ENCODE peak calls at places on chromosomes 3 and 15, in nine cellular contexts. One of them, this sample, is unnamed.

GRCh38 chr3:124887177-124887995 is at the start of gene ITGB5:
- DNase-seq in lung: peak
- DNase-seq in cardiac fibroblast: peak
- DNase-seq in fibroblast of the aortic adventitia: peak
- DNase-seq in WTC11: peak
- DNase-seq in PC-3: peak
- DNase-seq in astrocyte of the spinal cord: peak
- DNase-seq in NB4: peak
- DNase-seq in HFFc6: peak
- DNase-seq in this sample: peak

GRCh38 chr3:55647086-55647485 is 160.0 kb upstream of the WNT5A start:
- DNase-seq in lung: no peak
- DNase-seq in cardiac fibroblast: no peak
- DNase-seq in fibroblast of the aortic adventitia: no peak
- DNase-seq in WTC11: no peak
- DNase-seq in PC-3: no peak
- DNase-seq in astrocyte of the spinal cord: no peak
- DNase-seq in NB4: no peak
- DNase-seq in HFFc6: no peak
- DNase-seq in this sample: no peak

GRCh38 chr3:16338999-16339398 is 74.0 kb downstream of the OXNAD1 start:
- DNase-seq in lung: peak
- DNase-seq in cardiac fibroblast: peak
- DNase-seq in fibroblast of the aortic adventitia: peak
- DNase-seq in WTC11: no peak
- DNase-seq in PC-3: peak
- DNase-seq in astrocyte of the spinal cord: peak
- DNase-seq in NB4: peak
- DNase-seq in HFFc6: peak
- DNase-seq in this sample: peak

GRCh38 chr3:74353039-74353438 is 261.4 kb downstream of the CNTN3 start:
- DNase-seq in lung: no peak
- DNase-seq in cardiac fibroblast: no peak
- DNase-seq in fibroblast of the aortic adventitia: no peak
- DNase-seq in WTC11: peak
- DNase-seq in PC-3: no peak
- DNase-seq in astrocyte of the spinal cord: no peak
- DNase-seq in NB4: peak
- DNase-seq in HFFc6: no peak
- DNase-seq in this sample: no peak

GRCh38 chr3:65749066-65749465 is 289.7 kb downstream of the MAGI1 start:
- DNase-seq in lung: no peak
- DNase-seq in cardiac fibroblast: peak
- DNase-seq in fibroblast of the aortic adventitia: peak
- DNase-seq in WTC11: no peak
- DNase-seq in PC-3: no peak
- DNase-seq in astrocyte of the spinal cord: no peak
- DNase-seq in NB4: no peak
- DNase-seq in HFFc6: no peak
- DNase-seq in this sample: no peak

GRCh38 chr3:59192473-59192872 is 142.6 kb upstream of the CFAP20DC start:
- DNase-seq in lung: no peak
- DNase-seq in cardiac fibroblast: peak
- DNase-seq in fibroblast of the aortic adventitia: peak
- DNase-seq in WTC11: no peak
- DNase-seq in PC-3: peak
- DNase-seq in astrocyte of the spinal cord: peak
- DNase-seq in NB4: no peak
- DNase-seq in HFFc6: peak
- DNase-seq in this sample: peak

GRCh38 chr3:131540143-131540542 is 37.4 kb upstream of the MRPL3 start:
- DNase-seq in lung: no peak
- DNase-seq in cardiac fibroblast: no peak
- DNase-seq in fibroblast of the aortic adventitia: no peak
- DNase-seq in WTC11: no peak
- DNase-seq in PC-3: no peak
- DNase-seq in astrocyte of the spinal cord: peak
- DNase-seq in NB4: no peak
- DNase-seq in HFFc6: peak
- DNase-seq in this sample: no peak

GRCh38 chr3:50136714-50137405 is 18.3 kb upstream of the SEMA3F start:
- DNase-seq in lung: no peak
- DNase-seq in cardiac fibroblast: no peak
- DNase-seq in fibroblast of the aortic adventitia: no peak
- DNase-seq in WTC11: no peak
- DNase-seq in PC-3: no peak
- DNase-seq in astrocyte of the spinal cord: no peak
- DNase-seq in NB4: no peak
- DNase-seq in HFFc6: no peak
- DNase-seq in this sample: no peak

GRCh38 chr3:29152379-29152778 is 128.5 kb upstream of the RBMS3 start:
- DNase-seq in lung: no peak
- DNase-seq in cardiac fibroblast: peak
- DNase-seq in fibroblast of the aortic adventitia: no peak
- DNase-seq in WTC11: peak
- DNase-seq in PC-3: peak
- DNase-seq in astrocyte of the spinal cord: no peak
- DNase-seq in NB4: no peak
- DNase-seq in HFFc6: no peak
- DNase-seq in this sample: peak

GRCh38 chr15:46091860-46092450 is 457.1 kb downstream of the SQOR start:
- DNase-seq in lung: no peak
- DNase-seq in cardiac fibroblast: peak
- DNase-seq in fibroblast of the aortic adventitia: no peak
- DNase-seq in WTC11: peak
- DNase-seq in PC-3: peak
- DNase-seq in astrocyte of the spinal cord: peak
- DNase-seq in NB4: peak
- DNase-seq in HFFc6: peak
- DNase-seq in this sample: peak

GRCh38 chr3:16252243-16252978 is 12.3 kb downstream of the DPH3 start:
- DNase-seq in lung: no peak
- DNase-seq in cardiac fibroblast: no peak
- DNase-seq in fibroblast of the aortic adventitia: no peak
- DNase-seq in WTC11: no peak
- DNase-seq in PC-3: no peak
- DNase-seq in astrocyte of the spinal cord: no peak
- DNase-seq in NB4: no peak
- DNase-seq in HFFc6: no peak
- DNase-seq in this sample: no peak

GRCh38 chr15:73637527-73637926 is 4.3 kb upstream of the NPTN start:
- DNase-seq in lung: no peak
- DNase-seq in cardiac fibroblast: peak
- DNase-seq in fibroblast of the aortic adventitia: peak
- DNase-seq in WTC11: no peak
- DNase-seq in PC-3: no peak
- DNase-seq in astrocyte of the spinal cord: peak
- DNase-seq in NB4: no peak
- DNase-seq in HFFc6: peak
- DNase-seq in this sample: no peak

GRCh38 chr3:24595801-24596200 is 101.2 kb upstream of the THRB start:
- DNase-seq in lung: no peak
- DNase-seq in cardiac fibroblast: peak
- DNase-seq in fibroblast of the aortic adventitia: peak
- DNase-seq in WTC11: no peak
- DNase-seq in PC-3: peak
- DNase-seq in astrocyte of the spinal cord: no peak
- DNase-seq in NB4: no peak
- DNase-seq in HFFc6: no peak
- DNase-seq in this sample: peak

GRCh38 chr3:55333041-55333440 is 154.1 kb downstream of the WNT5A start:
- DNase-seq in lung: no peak
- DNase-seq in cardiac fibroblast: no peak
- DNase-seq in fibroblast of the aortic adventitia: no peak
- DNase-seq in WTC11: no peak
- DNase-seq in PC-3: no peak
- DNase-seq in astrocyte of the spinal cord: peak
- DNase-seq in NB4: no peak
- DNase-seq in HFFc6: peak
- DNase-seq in this sample: no peak

GRCh38 chr15:68204776-68205557 is at the start of gene CALML4:
- DNase-seq in lung: peak
- DNase-seq in cardiac fibroblast: peak
- DNase-seq in fibroblast of the aortic adventitia: peak
- DNase-seq in WTC11: no peak
- DNase-seq in PC-3: peak
- DNase-seq in astrocyte of the spinal cord: peak
- DNase-seq in NB4: no peak
- DNase-seq in HFFc6: no peak
- DNase-seq in this sample: no peak

GRCh38 chr3:138348107-138348949 is at the start of gene MRAS:
- DNase-seq in lung: peak
- DNase-seq in cardiac fibroblast: peak
- DNase-seq in fibroblast of the aortic adventitia: peak
- DNase-seq in WTC11: peak
- DNase-seq in PC-3: peak
- DNase-seq in astrocyte of the spinal cord: peak
- DNase-seq in NB4: peak
- DNase-seq in HFFc6: peak
- DNase-seq in this sample: peak

DNA sequence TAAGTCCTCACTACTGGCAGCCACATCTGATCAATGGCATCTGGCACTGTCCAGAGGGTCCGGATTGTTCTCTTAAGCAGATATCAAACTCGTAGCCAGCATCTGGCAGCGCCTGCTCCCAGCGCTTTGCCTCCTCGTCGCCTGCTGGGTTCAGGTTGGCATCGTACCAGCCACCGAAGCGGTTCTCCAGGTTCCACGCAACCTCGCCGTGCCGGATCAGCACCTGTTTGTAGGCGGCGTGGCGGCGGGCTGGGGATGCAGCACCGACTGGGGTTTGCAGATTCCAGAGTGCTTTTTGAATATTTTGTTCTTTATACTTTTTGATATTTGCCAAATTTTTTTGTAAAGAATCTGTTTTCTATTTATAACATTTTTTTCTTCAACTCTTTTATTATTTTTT is 111.6 kb downstream of the NR2F2 start:
- DNase-seq in lung: no peak
- DNase-seq in cardiac fibroblast: no peak
- DNase-seq in fibroblast of the aortic adventitia: no peak
- DNase-seq in WTC11: no peak
- DNase-seq in PC-3: no peak
- DNase-seq in astrocyte of the spinal cord: no peak
- DNase-seq in NB4: no peak
- DNase-seq in HFFc6: no peak
- DNase-seq in this sample: no peak
- TF ChIP-seq CTCF in lung: no peak
- TF ChIP-seq CTCF in cardiac fibroblast: no peak
- TF ChIP-seq CTCF in fibroblast of the aortic adventitia: no peak
- TF ChIP-seq CTCF in WTC11: no peak
- TF ChIP-seq CTCF in PC-3: no peak
- TF ChIP-seq CTCF in astrocyte of the spinal cord: no peak
- TF ChIP-seq CTCF in NB4: no peak
- TF ChIP-seq CTCF in HFFc6: no peak
- TF ChIP-seq CTCF in this sample: no peak

DNA sequence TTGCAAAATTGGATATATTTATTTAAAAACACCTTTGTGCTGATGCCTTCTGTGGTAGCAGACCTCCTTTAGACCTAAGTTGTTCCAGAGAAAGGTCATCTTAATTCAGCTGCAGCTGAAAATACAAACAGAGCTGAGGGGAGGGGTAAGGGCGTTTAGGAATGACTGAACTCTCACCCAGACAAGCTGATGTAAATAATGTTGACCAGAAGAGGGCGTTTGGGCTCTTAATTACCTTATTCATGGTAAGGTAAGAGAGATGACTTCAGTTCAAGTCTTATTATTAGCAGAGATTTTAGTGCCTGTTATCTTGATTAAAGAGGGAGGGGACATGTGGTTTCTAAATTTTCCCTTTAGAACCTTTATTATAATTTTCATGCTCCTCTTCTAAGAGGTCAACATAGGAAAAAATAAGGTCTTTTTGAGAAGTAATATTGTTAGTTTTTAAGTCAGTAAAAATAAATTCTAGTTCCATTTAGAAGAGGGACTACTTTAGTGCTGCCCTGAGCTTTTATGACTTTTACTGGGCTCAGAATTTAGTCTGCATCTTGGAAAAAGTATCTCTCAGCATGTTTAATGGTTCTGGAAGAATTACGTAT is 46.3 kb downstream of the GPR171 start:
- DNase-seq in lung: no peak
- DNase-seq in cardiac fibroblast: peak
- DNase-seq in fibroblast of the aortic adventitia: peak
- DNase-seq in WTC11: peak
- DNase-seq in PC-3: peak
- DNase-seq in astrocyte of the spinal cord: peak
- DNase-seq in NB4: peak
- DNase-seq in HFFc6: peak
- DNase-seq in this sample: peak
- TF ChIP-seq CTCF in lung: no peak
- TF ChIP-seq CTCF in cardiac fibroblast: peak
- TF ChIP-seq CTCF in fibroblast of the aortic adventitia: peak
- TF ChIP-seq CTCF in WTC11: peak
- TF ChIP-seq CTCF in PC-3: peak
- TF ChIP-seq CTCF in astrocyte of the spinal cord: peak
- TF ChIP-seq CTCF in NB4: peak
- TF ChIP-seq CTCF in HFFc6: peak
- TF ChIP-seq CTCF in this sample: peak

DNA sequence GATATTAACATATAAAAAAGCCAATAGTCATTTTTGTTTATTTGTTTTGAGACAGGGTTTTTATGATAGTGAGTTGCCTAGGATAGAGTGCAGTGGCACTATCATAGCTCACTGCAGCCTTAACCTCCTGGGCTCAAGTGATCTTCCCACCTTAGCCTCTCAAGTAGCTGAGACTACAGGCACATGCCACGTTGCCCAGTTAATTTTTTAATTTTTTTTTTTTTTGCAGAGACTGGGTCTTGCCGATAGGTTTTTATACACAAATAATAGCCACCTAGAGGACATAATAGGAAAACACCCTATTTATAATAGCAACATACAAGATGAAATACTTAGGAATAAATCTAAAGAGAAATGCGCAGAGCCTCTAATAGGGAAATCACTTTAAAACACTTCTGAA is 13.3 kb downstream of the EIF3J start:
- DNase-seq in lung: no peak
- DNase-seq in cardiac fibroblast: peak
- DNase-seq in fibroblast of the aortic adventitia: peak
- DNase-seq in WTC11: no peak
- DNase-seq in PC-3: peak
- DNase-seq in astrocyte of the spinal cord: peak
- DNase-seq in NB4: no peak
- DNase-seq in HFFc6: peak
- DNase-seq in this sample: peak
- TF ChIP-seq CTCF in lung: no peak
- TF ChIP-seq CTCF in cardiac fibroblast: peak
- TF ChIP-seq CTCF in fibroblast of the aortic adventitia: peak
- TF ChIP-seq CTCF in WTC11: no peak
- TF ChIP-seq CTCF in PC-3: peak
- TF ChIP-seq CTCF in astrocyte of the spinal cord: peak
- TF ChIP-seq CTCF in NB4: no peak
- TF ChIP-seq CTCF in HFFc6: peak
- TF ChIP-seq CTCF in this sample: peak

DNA sequence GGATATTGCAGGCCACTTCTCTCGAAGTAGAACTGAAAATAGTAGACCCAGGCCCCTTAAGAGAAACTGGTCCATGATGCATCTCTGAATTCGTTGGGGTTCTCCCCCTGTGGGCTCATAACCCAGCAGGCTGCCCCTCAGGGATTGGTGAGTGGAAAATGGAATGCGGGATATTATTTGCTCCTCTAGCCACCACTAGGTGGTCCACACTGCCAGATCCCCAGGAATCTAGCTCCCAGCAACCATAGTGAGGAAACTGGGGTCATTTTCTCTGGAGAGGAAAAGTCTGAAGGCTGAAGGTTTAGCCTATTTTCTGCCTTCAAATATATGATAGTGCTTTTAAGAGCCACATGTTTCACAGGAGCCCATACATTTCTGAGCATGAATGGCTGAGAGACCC is 6.7 kb downstream of the CX3CR1 start:
- DNase-seq in lung: no peak
- DNase-seq in cardiac fibroblast: no peak
- DNase-seq in fibroblast of the aortic adventitia: no peak
- DNase-seq in WTC11: no peak
- DNase-seq in PC-3: no peak
- DNase-seq in astrocyte of the spinal cord: no peak
- DNase-seq in NB4: no peak
- DNase-seq in HFFc6: no peak
- DNase-seq in this sample: no peak
- TF ChIP-seq CTCF in lung: no peak
- TF ChIP-seq CTCF in cardiac fibroblast: peak
- TF ChIP-seq CTCF in fibroblast of the aortic adventitia: no peak
- TF ChIP-seq CTCF in WTC11: no peak
- TF ChIP-seq CTCF in PC-3: peak
- TF ChIP-seq CTCF in astrocyte of the spinal cord: peak
- TF ChIP-seq CTCF in NB4: no peak
- TF ChIP-seq CTCF in HFFc6: peak
- TF ChIP-seq CTCF in this sample: no peak